ENCODE peak calls at places on chromosomes 2 and 18, in four cellular contexts. W is HepG2, P is K562, A is GM12878. N is an unnamed sample.

GRCh38 chr18:65526099-65526498 is 224.7 kb upstream of the CDH7 start:
- DNase-seq in A (no peak), P (no peak), W (no peak), N (no peak)

GRCh38 chr18:74457743-74458465 is 796 bp upstream of the DIPK1C start:
- DNase-seq in A (no peak), P (no peak), W (no peak), N (no peak)

GRCh38 chr2:38572167-38572566 is 30.6 kb downstream of the HNRNPLL start:
- DNase-seq in P (no peak), W (no peak), A (no peak), N (no peak)

GRCh38 chr2:237321746-237322145 is 92.2 kb downstream of the COL6A3 start:
- DNase-seq in P (no peak), W (no peak), A (no peak), N (no peak)

GRCh38 chr2:65299246-65299645 is 71.6 kb downstream of the ACTR2 start:
- DNase-seq in A (no peak), P (peak; percentile 55), W (no peak), N (no peak)

GRCh38 chr18:70553245-70553960 is 264.6 kb downstream of the SOCS6 start:
- DNase-seq in W (no peak), A (no peak), P (no peak), N (no peak)

GRCh38 chr2:54566896-54567295 is 110.8 kb downstream of the SPTBN1 start:
- DNase-seq in W (no peak), A (no peak), P (no peak), N (no peak)

GRCh38 chr2:230904856-230905447 is 20.1 kb downstream of the GPR55 start:
- DNase-seq in A (no peak), P (no peak), W (no peak), N (no peak)

GRCh38 chr2:114005110-114005783 is 115.4 kb downstream of the ACTR3 start:
- DNase-seq in A (no peak), P (no peak), W (no peak), N (no peak)

GRCh38 chr2:37819228-37819627 is 105.9 kb upstream of the RMDN2 start:
- DNase-seq in A (no peak), P (no peak), W (no peak), N (no peak)

GRCh38 chr18:7921938-7922587 is 354.9 kb downstream of the PTPRM start:
- DNase-seq in W (peak; percentile 76), P (no peak), A (no peak), N (no peak)

GRCh38 chr2:162706770-162707169 is 131.8 kb downstream of the KCNH7 start:
- DNase-seq in P (no peak), W (no peak), A (no peak), N (no peak)

GRCh38 chr18:55906533-55906932 is 318.5 kb upstream of the TCF4 start:
- DNase-seq in A (no peak), W (no peak), P (no peak), N (no peak)

DNA sequence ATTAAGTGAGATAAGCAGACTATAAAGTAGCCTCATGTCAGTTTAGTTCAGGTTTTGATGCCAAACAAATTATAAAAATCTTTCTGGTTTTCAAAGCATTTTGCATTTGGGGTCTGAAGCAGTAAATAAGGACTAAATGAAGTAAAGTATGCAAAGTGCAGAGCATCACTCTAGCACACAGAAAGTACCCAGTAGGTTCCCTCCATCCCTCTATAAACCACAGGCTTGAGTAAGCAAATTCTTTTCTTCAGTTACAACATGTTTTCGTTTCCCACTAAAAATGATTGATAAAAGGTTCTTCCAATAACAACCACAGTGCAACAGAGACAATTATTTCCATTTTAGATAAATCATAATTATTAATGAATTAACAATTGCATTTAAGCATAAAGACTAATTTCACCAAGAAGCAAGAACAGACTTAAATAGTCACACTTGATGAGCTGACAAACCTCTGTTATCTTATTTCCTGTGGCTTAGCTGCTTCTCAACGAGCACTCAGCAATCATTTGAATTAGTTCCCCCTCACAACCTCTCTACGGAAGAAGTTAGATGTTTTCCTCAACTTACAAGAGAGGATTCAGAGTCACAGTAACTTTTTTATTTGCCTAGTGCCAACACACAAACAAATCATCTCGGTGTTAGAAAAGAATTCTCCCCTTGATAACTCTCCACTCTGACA is 249.8 kb downstream of the NBAS start:
- DNase-seq in P (no peak), W (no peak), A (peak; percentile 24), N (no peak)
- TF ChIP-seq ETV6 in P (no peak), W (no peak), A (no peak), N (no peak)

GRCh38 chr2:71082402-71083252 is 14.2 kb downstream of the NAGK start:
- DNase-seq in P (no peak), A (no peak), W (no peak), N (no peak)
- TF ChIP-seq ETV6 in P (no peak), A (no peak), W (no peak), N (no peak)

GRCh38 chr2:44705851-44706555 is 235.5 kb upstream of the SIX3 start:
- DNase-seq in P (no peak), W (no peak), A (no peak), N (peak; percentile 13)

GRCh38 chr2:44706584-44707553 is 234.6 kb upstream of the SIX3 start:
- DNase-seq in A (no peak), P (no peak), W (no peak), N (no peak)

GRCh38 chr2:44705356-44705755 is 236.1 kb upstream of the SIX3 start:
- DNase-seq in P (no peak), A (no peak), W (no peak), N (no peak)

GRCh38 chr2:44708646-44709000 is 232.9 kb upstream of the SIX3 start:
- DNase-seq in W (no peak), A (no peak), P (no peak), N (no peak)

GRCh38 chr2:44707945-44708645 is 233.4 kb upstream of the SIX3 start:
- DNase-seq in W (no peak), P (no peak), A (peak; percentile 25), N (no peak)
- TF ChIP-seq ETV6 in W (no peak), P (no peak), A (no peak), N (no peak)

GRCh38 chr2:64106481-64106880 is 37.7 kb downstream of the PELI1 start:
- DNase-seq in P (no peak), W (no peak), A (no peak), N (no peak)

GRCh38 chr2:64111426-64111825 is 32.8 kb downstream of the PELI1 start:
- DNase-seq in P (no peak), W (no peak), A (no peak), N (no peak)

GRCh38 chr2:64112016-64112415 is 32.2 kb downstream of the PELI1 start:
- DNase-seq in A (no peak), P (no peak), W (no peak), N (no peak)

GRCh38 chr2:64105676-64106461 is 38.4 kb downstream of the PELI1 start:
- DNase-seq in W (peak; percentile 81), P (no peak), A (no peak), N (no peak)

GRCh38 chr2:64108842-64109241 is 35.4 kb downstream of the PELI1 start:
- DNase-seq in A (no peak), P (no peak), W (no peak), N (no peak)
- TF ChIP-seq ETV6 in A (no peak), P (no peak), W (no peak), N (no peak)

DNA sequence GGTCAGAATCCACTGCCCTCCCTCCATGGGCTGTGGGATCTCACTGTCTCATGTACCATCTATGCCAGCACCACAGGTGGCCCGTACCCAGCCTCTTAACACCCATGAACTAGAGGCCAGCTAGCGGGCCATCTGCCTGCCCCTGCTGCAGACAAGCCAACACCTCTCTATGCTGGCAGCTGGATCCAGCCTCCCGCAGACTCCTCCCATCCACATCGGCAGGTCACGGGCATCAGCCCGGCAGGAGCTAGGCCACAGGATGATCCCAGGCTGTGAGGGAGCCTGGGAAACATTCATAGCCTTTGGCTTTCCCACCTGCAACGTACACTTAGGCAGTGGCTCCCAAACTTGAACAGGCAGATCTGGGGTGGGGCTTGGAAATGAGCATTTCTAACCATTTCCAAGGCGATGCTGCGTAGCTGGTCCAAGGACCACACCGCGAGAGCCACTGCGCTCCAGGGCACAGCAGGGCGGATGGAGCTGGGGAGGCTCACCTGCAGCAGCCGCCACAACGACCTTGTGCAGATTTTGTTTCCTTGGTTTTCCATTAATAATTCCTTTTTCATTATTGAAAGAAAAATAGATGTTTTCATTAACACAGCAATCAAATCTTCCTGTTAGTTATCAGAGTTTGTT is 114.7 kb downstream of the KCNF1 start:
- DNase-seq in W (no peak), P (no peak), A (no peak), N (no peak)
- TF ChIP-seq ETV6 in W (no peak), P (no peak), A (no peak), N (no peak)

GRCh38 chr18:58310517-58310916 is 266.5 kb downstream of the NEDD4L start:
- DNase-seq in P (no peak), A (no peak), W (no peak), N (no peak)
- TF ChIP-seq ETV6 in P (no peak), A (no peak), W (no peak), N (no peak)